ENCODE peak calls at places on chromosomes 12 and 14, in four cellular contexts. Y is K562, L is SK-N-SH, Q is HCT116. T is an unnamed sample.

GRCh38 chr12:89087149-89087834 is 265.0 kb downstream of the DUSP6 start:
- DNase-seq in Y (no peak), Q (no peak), L (no peak), T (peak)

GRCh38 chr14:81710232-81710845 is 176.7 kb upstream of the SEL1L start:
- DNase-seq in L (peak), Y (peak), Q (peak), T (no peak)

GRCh38 chr14:33534636-33535035 is 416.2 kb downstream of the EGLN3 start:
- DNase-seq in Y (no peak), Q (no peak), L (no peak), T (no peak)

GRCh38 chr12:46152456-46152855 is 116.4 kb downstream of the SLC38A1 start:
- DNase-seq in L (no peak), Q (no peak), Y (no peak), T (peak)

GRCh38 chr12:11723993-11724392 is 74.5 kb downstream of the ETV6 start:
- DNase-seq in Y (no peak), L (no peak), Q (no peak), T (no peak)

GRCh38 chr12:50862316-50862715 is 19.6 kb downstream of the TMPRSS12 start:
- DNase-seq in L (no peak), Y (peak), Q (no peak), T (no peak)

GRCh38 chr14:75711134-75711795 is 50.2 kb downstream of the TTLL5 start:
- DNase-seq in Y (peak), L (peak), Q (peak), T (peak)

GRCh38 chr14:95355422-95355821 is 35.7 kb upstream of the CLMN start:
- DNase-seq in Q (no peak), L (no peak), Y (no peak), T (no peak)

GRCh38 chr12:132490481-132491348 is 764 bp downstream of the FBRSL1 start:
- DNase-seq in Q (no peak), Y (peak), L (peak), T (peak)

GRCh38 chr12:131949431-131950181 is at the start of gene EP400:
- DNase-seq in Y (peak), L (peak), Q (peak), T (peak)

GRCh38 chr12:2319747-2320146 is 267.0 kb downstream of the CACNA1C start:
- DNase-seq in Y (no peak), Q (no peak), L (no peak), T (no peak)

GRCh38 chr14:89365071-89365801 is 51.8 kb downstream of the FOXN3 start:
- DNase-seq in Y (no peak), L (no peak), Q (no peak), T (no peak)

GRCh38 chr14:96829791-96830190 is 32.6 kb downstream of the VRK1 start:
- DNase-seq in Y (no peak), L (no peak), Q (no peak), T (no peak)

GRCh38 chr12:116954700-116955381 is 44.1 kb downstream of the FBXW8 start:
- DNase-seq in L (no peak), Q (no peak), Y (no peak), T (peak)

GRCh38 chr12:19338405-19338804 is 100.9 kb upstream of the AEBP2 start:
- DNase-seq in Y (no peak), Q (no peak), L (no peak), T (no peak)

GRCh38 chr12:85277900-85278597 is 2.0 kb upstream of the ALX1 start:
- DNase-seq in L (no peak), Y (no peak), Q (no peak), T (no peak)

GRCh38 chr14:61388173-61388975 is 67.0 kb downstream of the PRKCH start:
- DNase-seq in L (no peak), Y (no peak), Q (peak), T (peak)

GRCh38 chr14:30883508-30884294 is 9.3 kb downstream of the COCH start:
- DNase-seq in L (no peak), Y (no peak), Q (no peak), T (no peak)

GRCh38 chr12:67747869-67748760 is 99.6 kb downstream of the DYRK2 start:
- DNase-seq in L (no peak), Y (no peak), Q (peak), T (no peak)

GRCh38 chr12:98149270-98149669 is 366.1 kb upstream of the TMPO start:
- DNase-seq in Y (no peak), L (no peak), Q (no peak), T (no peak)

GRCh38 chr12:98156697-98157096 is 358.7 kb upstream of the TMPO start:
- DNase-seq in Q (no peak), L (no peak), Y (no peak), T (no peak)

GRCh38 chr12:98151105-98151504 is 364.3 kb upstream of the TMPO start:
- DNase-seq in Q (no peak), L (no peak), Y (no peak), T (no peak)

GRCh38 chr12:98151984-98152383 is 363.4 kb upstream of the TMPO start:
- DNase-seq in Q (no peak), Y (no peak), L (no peak), T (no peak)

DNA sequence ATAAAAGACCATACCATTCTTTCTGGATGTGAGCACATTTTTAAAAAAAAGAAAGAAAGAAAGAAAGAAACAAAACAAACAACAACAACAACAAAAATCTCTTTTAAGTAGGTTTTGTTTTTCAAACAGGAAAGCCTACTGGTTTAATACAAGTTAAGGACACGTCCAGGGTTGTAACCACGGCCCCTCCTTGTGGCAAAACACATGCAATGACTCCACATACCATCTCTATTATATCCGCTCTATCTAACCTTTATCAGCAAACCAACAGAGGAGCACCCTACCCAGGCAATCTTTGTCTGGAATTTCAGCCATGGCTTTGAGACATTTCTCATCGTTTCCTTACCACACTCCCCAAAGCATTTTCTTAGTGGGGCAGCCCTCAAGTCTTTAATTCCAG is 360.5 kb upstream of the TMPO start:
- DNase-seq in Y (no peak), L (peak), Q (peak), T (peak)
- TF ChIP-seq MAX in Y (no peak), L (no peak), Q (no peak), T (no peak)

DNA sequence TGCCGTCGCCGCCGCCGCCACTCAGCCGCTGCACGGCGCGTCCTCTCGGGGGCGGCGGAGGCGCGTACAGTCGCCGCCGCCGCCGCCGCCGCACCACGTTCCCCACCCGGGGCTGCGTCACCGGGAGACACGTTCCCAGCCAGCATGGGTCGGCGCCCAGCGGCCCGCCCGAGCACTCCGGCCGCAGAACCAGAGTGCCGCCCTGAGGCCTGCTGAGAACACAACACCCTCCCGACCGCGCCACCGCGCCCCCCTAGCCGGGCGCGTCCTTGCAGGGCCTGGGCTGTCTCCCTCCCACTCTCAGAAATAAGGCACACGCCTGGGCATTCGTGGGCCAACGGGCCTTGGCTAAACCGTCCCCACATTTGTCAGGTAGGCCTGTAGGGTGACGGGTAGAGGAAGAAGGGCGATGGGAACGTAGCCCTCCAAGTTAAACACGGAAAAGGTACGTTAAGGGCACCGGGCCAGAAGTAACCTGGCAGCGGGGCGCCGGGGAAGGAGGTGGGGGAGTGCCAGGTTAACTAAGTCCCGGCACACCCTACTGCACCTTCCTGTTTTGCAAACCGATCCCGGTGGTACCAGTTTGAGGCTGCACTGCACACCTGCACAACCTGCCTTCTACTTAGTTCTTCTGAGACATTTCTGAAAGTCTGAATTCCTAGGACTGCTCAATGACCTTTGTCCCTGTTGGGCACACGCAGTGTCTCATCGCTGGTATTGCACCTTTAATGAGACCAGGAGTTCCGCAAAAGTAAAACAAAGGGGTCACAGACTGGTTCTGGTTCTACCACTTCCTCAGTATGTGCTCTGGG is at the start of gene MAP4K5:
- DNase-seq in Q (peak), Y (peak), L (peak), T (peak)
- TF ChIP-seq POLR2AphosphoS5 in Q (no peak), Y (no peak), L (peak), T (peak)

DNA sequence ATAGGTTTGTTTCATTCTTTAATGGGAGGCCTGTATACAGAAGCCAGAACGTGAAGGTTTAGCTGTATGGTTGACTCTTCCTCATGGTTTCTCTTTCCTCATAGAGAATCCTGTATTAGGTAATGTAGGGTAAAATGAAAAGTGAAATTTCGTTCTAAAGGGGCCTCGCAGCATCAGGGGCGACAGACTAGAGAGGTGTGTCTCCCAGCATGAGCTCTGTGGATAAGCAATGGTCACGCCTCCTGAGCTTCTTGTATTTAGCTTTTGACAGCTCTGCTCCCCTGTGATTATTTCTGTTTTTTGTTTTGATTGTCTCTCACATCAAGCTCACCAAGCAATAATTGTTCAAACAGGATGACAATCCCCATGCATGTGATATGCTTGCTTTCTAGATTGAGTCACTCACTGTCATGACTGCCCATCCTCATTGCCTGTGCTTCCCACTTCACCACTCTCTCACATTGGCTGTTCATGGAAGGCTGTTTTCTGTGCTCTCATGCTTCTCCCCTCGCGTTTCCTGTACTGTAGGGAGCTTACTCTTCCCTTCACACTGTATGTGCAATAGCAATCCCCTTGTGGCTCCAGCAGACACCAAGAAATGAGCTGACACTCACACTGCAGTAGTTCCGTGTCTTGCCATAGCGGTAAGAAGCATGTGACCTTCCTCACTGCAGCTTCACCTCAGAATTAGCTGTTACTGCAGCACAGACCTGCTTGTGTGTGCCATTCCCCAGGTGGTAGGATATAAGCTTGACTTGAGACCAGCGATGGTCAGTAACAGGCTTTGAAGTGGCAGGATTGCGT is 44.0 kb downstream of the RAD52 start:
- DNase-seq in Q (no peak), Y (no peak), L (no peak), T (no peak)
- H3K4me3 ChIP-seq in Q (no peak), Y (no peak), L (no peak), T (no peak)

GRCh38 chr14:86897224-86897623 is 1095.8 kb downstream of the GALC start:
- DNase-seq in Y (no peak), Q (no peak), L (no peak), T (no peak)
- TF ChIP-seq MAX in Y (no peak), Q (no peak), L (no peak), T (no peak)

DNA sequence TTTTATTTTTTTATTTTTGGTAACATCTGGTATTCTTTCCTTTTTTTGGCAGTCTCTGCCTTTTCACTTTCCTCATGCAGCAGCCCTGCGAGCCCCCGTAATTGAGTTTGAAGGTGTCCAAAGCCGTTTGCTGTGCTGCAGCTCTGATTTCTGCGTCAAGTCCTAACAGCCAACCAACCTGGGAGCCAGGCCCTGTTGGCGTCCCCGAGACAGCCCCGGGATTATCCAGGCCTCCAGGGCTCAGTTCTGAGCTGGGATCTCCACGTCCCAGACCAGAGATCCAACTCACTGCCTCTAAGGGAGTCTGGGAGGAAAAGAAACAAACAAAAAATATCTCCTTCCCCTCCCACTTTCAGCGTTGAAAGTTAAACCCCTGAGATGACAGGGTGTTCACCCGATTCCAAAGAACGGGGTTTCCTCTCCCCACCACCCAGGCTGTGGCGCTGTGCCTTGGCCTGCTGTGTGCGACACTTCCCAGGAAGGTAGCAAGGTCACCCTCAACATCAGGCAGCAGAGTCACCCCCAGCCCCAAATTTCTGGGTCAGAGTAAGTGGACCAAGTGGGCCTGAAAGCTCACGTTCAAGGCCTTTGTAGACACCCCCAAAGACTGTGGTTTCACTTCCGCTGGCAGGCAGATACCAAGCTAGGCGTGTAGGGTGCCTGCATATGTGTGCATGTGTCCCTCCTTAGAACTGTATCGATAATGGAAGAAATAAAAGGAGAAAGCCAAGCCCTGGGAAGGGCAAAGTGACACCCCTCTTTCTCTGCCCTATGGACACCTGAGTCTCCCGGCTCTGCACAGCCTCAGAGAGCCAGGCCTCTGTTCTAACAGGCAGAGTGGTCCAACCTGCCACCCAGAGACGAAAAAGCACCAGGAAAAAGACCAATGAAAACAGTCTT is 11.1 kb downstream of the BCL11B start:
- DNase-seq in Y (no peak), L (no peak), Q (no peak), T (no peak)
- TF ChIP-seq POLR2AphosphoS5 in Y (no peak), L (no peak), Q (no peak), T (no peak)

DNA sequence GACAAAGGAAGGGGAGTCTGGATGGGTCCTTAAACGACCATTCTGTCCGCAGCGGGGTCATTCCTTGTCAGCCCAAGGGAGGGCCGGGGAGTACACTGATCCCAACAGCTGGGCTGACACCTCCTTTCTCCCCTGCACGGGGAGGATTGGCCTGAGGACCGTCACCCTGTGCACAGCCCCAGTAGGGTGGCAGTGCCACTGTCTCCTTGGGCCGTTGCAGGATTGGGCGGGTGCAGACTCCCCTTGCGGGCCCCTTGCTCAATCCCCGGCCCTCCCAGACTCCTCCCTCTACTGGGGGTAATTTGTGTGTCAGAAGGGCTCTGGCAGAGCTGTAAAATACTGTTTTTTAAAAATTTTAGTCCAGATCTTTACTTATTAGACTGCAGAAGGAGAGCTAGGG is 12.6 kb upstream of the AMN start:
- DNase-seq in Y (no peak), L (peak), Q (no peak), T (no peak)
- H3K4me3 ChIP-seq in Y (no peak), L (no peak), Q (no peak), T (no peak)

GRCh38 chr14:45893127-45893526 is 640.1 kb upstream of the MIS18BP1 start:
- DNase-seq in L (no peak), Y (no peak), Q (no peak), T (no peak)

DNA sequence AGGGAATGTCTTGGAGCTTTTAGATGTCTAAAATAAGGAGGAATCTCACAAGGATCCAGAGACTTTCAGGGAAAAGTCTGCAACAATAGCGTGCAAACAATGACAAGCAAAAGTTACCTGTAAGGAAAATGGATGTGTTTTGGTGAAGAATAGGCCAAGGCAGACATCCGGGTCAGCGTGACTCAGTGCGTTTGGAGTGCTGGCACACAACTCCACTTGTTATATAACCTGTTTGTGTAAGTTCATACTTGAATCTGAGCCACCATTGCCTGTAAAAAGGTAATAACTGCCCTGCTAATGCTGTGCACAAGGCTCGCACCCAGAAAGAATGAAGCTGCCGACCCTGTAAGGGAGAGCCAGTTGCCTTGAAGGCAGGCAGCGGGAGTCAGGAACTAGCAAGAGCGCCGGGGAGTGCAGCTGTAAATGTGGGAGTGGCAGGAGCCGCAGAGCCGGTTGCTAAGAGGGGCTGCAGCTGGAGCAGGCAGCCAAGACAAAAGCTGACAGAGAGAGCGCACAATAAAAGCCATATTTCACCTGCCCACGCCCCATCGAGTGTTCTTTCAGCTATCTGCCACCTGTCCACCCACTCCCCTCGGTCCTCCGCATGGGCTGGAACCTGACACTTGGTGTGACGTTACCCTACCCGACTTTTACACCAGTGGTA is 638.5 kb upstream of the MIS18BP1 start:
- DNase-seq in Q (no peak), Y (no peak), L (no peak), T (no peak)
- TF ChIP-seq MAX in Q (no peak), Y (no peak), L (no peak), T (no peak)

DNA sequence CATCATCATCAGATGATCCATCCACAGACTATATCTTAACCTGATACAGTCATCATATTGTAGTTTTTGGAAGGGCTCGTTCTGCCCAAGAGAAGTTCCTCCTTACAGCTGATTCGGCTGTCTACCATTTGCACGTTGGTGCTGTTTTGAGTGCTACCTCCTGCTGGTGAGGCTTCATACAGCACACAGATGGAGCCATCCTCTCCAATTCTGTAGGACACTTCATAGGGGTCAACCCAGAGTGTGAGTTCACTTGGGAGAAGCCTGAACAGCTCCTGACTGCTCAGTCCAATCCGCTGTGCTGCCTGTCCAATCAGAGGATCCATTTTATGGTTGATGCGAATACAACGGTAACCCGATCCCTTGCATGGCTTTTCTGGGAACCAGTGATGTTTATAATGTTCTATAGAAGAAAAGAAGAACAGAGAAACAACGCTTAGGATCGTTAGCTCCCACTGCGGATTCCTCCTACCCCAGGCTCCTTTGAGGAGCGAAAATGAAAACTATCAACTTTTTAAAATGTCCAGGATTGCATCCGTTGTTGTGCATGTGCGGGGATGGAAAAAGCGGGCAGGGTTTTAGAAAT is 1.5 kb downstream of the BTG1 start:
- DNase-seq in Q (peak), L (peak), Y (peak), T (peak)
- TF ChIP-seq POLR2AphosphoS5 in Q (no peak), L (no peak), Y (peak), T (no peak)

GRCh38 chr12:123761841-123762714 is at the start of gene DNAH10:
- DNase-seq in Q (no peak), Y (no peak), L (no peak), T (peak)

GRCh38 chr12:123765504-123766035 is 3.5 kb downstream of the DNAH10 start:
- DNase-seq in Q (no peak), L (no peak), Y (no peak), T (no peak)

GRCh38 chr12:123764109-123764508 is 2.0 kb downstream of the DNAH10 start:
- DNase-seq in Y (no peak), L (no peak), Q (no peak), T (no peak)

GRCh38 chr12:123763093-123763492 is 992 bp downstream of the DNAH10 start:
- DNase-seq in L (no peak), Q (no peak), Y (no peak), T (no peak)

GRCh38 chr12:123762715-123763052 is 583 bp downstream of the DNAH10 start:
- DNase-seq in Y (no peak), L (no peak), Q (no peak), T (no peak)
- H3K4me3 ChIP-seq in Y (no peak), L (no peak), Q (no peak), T (no peak)

GRCh38 chr14:93056840-93057585 is 58.7 kb downstream of the ITPK1 start:
- DNase-seq in Q (no peak), L (no peak), Y (no peak), T (no peak)
- TF ChIP-seq MAX in Q (no peak), L (no peak), Y (no peak), T (no peak)